ENCODE peak calls at places on chromosomes 1 and 21, in four cellular contexts. N is stomach, T is A549, C is tibial nerve. A is an unnamed sample.

GRCh38 chr1:228364068-228364705 is 42.4 kb downstream of the TRIM11 start:
- DNase-seq in N (no peak), T (no peak), C (no peak), A (no peak)

GRCh38 chr1:2194319-2194897 is at the start of gene FAAP20:
- DNase-seq in N (peak; percentile 76), T (peak; percentile 32), C (no peak), A (peak; percentile 77)

GRCh38 chr1:235468009-235468408 is 36.2 kb downstream of the B3GALNT2 start:
- DNase-seq in N (no peak), T (no peak), C (no peak), A (no peak)

GRCh38 chr1:2049517-2050481 is at the start of gene PRKCZ:
- DNase-seq in N (peak; percentile 97), T (peak; percentile 76), C (no peak), A (peak; percentile 97)

GRCh38 chr1:192951961-192952460 is 107.1 kb downstream of the UCHL5 start:
- DNase-seq in N (no peak), T (no peak), C (no peak), A (peak; percentile 10)

GRCh38 chr1:206912445-206913095 is 9.2 kb downstream of the FCMR start:
- DNase-seq in N (peak; percentile 75), T (peak; percentile 87), C (peak; percentile 80), A (peak; percentile 77)

GRCh38 chr1:84300991-84301758 is at the start of gene SAMD13:
- DNase-seq in N (peak; percentile 90), T (peak; percentile 18), C (peak; percentile 80), A (peak; percentile 90)

GRCh38 chr1:187844313-187844712 is 1015.6 kb downstream of the PLA2G4A start:
- DNase-seq in N (no peak), T (no peak), C (no peak), A (no peak)

GRCh38 chr1:53642607-53643006 is 96.4 kb downstream of the GLIS1 start:
- DNase-seq in N (peak; percentile 17), T (no peak), C (no peak), A (no peak)

GRCh38 chr1:10735603-10736305 is 60.7 kb downstream of the CASZ1 start:
- DNase-seq in N (no peak), T (no peak), C (no peak), A (no peak)

GRCh38 chr1:196034080-196034706 is 574.0 kb downstream of the KCNT2 start:
- DNase-seq in N (no peak), T (no peak), C (no peak), A (no peak)

GRCh38 chr1:202501281-202501680 is 152.8 kb downstream of the PPP1R12B start:
- DNase-seq in N (no peak), T (peak; percentile 3), C (peak; percentile 17), A (no peak)

GRCh38 chr1:227841141-227841540 is 25.7 kb downstream of the PRSS38 start:
- DNase-seq in N (no peak), T (no peak), C (no peak), A (no peak)

GRCh38 chr21:33403786-33404571 is 766 bp downstream of the IFNGR2 start:
- DNase-seq in N (peak; percentile 62), T (no peak), C (peak; percentile 28), A (peak; percentile 66)

GRCh38 chr1:182196897-182197546 is 135.5 kb upstream of the ZNF648 start:
- DNase-seq in N (no peak), T (no peak), C (peak; percentile 75), A (no peak)

GRCh38 chr1:220372451-220372850 is 100.2 kb upstream of the RAB3GAP2 start:
- DNase-seq in N (no peak), T (no peak), C (no peak), A (no peak)

GRCh38 chr1:44676484-44677200 is 2.1 kb downstream of the ARMH1 start:
- DNase-seq in N (no peak), T (no peak), C (no peak), A (no peak)

GRCh38 chr1:206686486-206687249 is 2.0 kb downstream of the MAPKAPK2 start:
- DNase-seq in N (no peak), T (peak; percentile 28), C (no peak), A (no peak)

DNA sequence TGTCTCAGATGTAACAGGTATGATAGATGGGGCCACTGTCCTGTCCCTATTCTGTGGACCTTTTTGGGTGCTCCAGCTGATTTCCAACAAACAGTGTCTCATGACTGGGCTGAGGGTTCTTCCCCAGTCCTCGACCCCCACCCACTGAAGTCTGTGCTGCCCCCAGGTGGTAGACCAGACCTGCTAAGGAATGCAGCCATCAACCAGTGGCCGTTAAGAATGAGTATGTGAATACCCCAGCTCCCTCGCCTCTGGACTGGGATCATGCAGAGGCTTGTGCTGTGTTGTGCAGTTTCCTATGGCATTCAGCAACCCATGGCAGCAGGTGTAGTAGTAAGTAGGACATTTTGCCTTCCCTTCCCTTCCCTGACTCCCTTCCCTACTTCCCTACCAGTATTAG is 183.1 kb upstream of the KAZN start:
- DNase-seq in N (no peak), T (no peak), C (no peak), A (no peak)
- TF ChIP-seq EP300 in N (no peak), T (no peak), C (no peak), A (no peak)

GRCh38 chr1:37915484-37916093 is 31.3 kb downstream of the INPP5B start:
- DNase-seq in N (no peak), T (no peak), C (no peak), A (no peak)
- H3K4me3 ChIP-seq in N (no peak overlapping the region), T (no peak overlapping the region), C (no peak overlapping the region), A (no peak overlapping the region)

DNA sequence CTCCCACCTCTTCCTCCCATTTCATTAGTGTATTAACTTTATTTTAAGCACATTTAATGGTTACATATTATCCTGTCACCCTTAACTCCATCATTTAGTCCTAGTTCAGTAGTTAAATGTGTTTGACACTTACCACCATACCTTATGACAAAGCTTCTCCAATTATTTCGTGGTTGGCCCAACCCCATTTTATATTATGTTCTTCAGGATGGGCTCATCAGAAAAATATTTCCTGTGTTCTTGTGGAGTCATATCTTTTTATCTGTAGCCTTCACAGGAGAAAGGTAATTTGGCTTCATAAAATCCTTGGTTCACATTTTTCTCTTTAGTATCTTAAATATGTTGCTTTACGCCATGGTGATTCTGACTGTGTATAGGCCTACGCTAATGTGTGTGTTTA is 142.3 kb upstream of the COL6A1 start:
- DNase-seq in N (no peak), T (no peak), C (no peak), A (no peak)
- H3K27ac ChIP-seq in N (no peak overlapping the region), T (no peak overlapping the region), C (no peak overlapping the region), A (no peak overlapping the region)

DNA sequence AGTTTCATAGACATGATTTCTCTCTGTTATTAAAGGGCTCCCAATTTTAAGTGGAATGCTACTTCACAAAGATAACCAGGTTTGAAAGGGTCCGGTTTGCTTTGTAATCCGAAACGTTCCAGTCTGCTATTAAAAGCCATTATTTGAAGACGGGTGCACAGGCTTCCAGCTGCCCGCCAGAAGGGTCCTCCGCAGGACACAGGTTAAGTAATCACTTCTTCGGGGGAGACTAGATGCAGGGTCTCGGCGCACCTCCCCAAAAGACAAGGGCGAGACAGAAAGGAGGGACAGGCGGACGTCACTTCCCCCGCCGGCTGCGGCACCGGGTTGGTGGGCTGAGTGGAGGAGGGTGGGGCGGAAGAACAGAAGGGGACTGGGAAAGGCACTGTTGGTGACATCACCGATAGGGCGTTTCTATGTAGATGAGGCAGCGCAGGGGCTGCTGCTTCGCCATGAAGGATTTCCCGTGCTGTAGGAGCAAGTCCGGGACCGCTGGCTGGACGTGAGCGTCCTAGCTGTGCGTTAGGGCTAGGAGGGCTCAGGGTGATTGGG is 8.9 kb downstream of the RNU1-2 start:
- DNase-seq in N (peak; percentile 99), T (peak; percentile 73), C (peak; percentile 100), A (peak; percentile 100)
- TF ChIP-seq EP300 in N (peak; percentile 28), T (no peak), C (no peak), A (no peak)

GRCh38 chr1:98672184-98672583 is 10.7 kb downstream of the SNX7 start:
- DNase-seq in N (no peak), T (no peak), C (no peak), A (no peak)

GRCh38 chr1:98668733-98669132 is 7.2 kb downstream of the SNX7 start:
- DNase-seq in N (no peak), T (no peak), C (no peak), A (no peak)

GRCh38 chr1:98674075-98674781 is 12.7 kb downstream of the SNX7 start:
- DNase-seq in N (no peak), T (no peak), C (no peak), A (no peak)

DNA sequence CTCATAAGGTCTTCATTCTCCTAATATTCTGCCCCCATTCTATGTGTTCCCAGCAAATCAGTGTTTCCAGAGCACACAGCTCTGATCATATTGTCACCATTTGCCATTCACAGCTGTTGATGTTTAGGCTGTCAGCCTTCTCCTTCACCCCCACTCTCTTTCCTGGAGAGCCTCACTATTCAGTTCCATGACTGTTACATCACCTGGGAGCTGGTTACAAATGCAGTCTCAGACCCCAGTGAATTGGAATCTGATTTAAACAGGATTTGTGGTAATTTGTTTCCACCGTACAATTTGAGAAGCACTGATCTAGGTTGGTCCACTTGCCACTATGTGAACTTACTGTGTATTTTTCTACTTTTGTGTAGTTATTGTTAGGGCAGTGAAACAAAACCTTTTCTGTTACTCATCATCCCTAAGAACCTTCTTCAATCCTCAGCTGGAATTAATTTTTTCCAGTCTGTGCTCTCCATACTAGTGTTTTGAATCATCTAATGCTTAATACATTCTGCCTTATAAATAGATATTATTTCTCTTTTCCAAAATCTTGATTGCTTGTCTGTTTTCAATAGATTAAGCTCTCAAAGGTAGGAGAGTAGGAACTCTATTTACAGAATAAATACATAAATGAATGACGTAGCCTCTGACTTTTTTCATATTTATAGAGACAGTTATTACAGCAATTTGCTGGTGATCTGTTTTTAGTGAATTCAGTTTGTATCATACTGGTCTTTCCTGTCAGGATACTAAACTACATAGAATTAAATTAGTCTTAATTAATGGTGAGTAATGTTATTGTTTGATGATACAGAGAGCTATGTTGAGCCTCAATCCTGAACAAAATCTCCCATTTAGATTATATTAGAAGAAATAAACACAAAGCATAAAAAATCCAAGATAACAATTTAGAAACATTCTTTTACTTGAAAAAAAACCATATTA is 8.1 kb downstream of the SNX7 start:
- DNase-seq in N (no peak), T (no peak), C (no peak), A (no peak)
- H3K4me3 ChIP-seq in N (no peak overlapping the region), T (no peak overlapping the region), C (no peak overlapping the region), A (no peak overlapping the region)

GRCh38 chr21:45496151-45496967 is 45.9 kb downstream of the SLC19A1 start:
- DNase-seq in N (no peak), T (no peak), C (no peak), A (no peak)
- H3K27ac ChIP-seq in N (no peak overlapping the region), T (no peak overlapping the region), C (no peak overlapping the region), A (no peak overlapping the region)

GRCh38 chr1:153194331-153195050 is 8.7 kb upstream of the LELP1 start:
- DNase-seq in N (no peak), T (no peak), C (no peak), A (no peak)

GRCh38 chr1:153192697-153193096 is 10.5 kb upstream of the LELP1 start:
- DNase-seq in N (peak; percentile 29), T (no peak), C (no peak), A (no peak)

GRCh38 chr1:153190373-153190772 is 12.9 kb upstream of the LELP1 start:
- DNase-seq in N (no peak), T (no peak), C (no peak), A (no peak)

GRCh38 chr1:153195216-153195615 is 8.0 kb upstream of the LELP1 start:
- DNase-seq in N (no peak), T (no peak), C (no peak), A (no peak)
- TF ChIP-seq EP300 in N (no peak), T (no peak), C (no peak), A (no peak)